ENCODE peak calls at places on chromosomes 3 and 15, in six cellular contexts. X is bronchial epithelial cell, L is CD14-positive monocyte, S is cardiac muscle cell, C is heart right ventricle, O is MM.1S. A is an unnamed sample.

GRCh38 chr15:101521084-101521483 is 31.6 kb upstream of the PCSK6 start:
- DNase-seq in O (no peak), X (no peak), C (no peak), L (no peak), S (no peak), A (no peak)

GRCh38 chr3:187161556-187161955 is 22.3 kb upstream of the RPL39L start:
- DNase-seq in S (no peak), O (no peak), L (no peak), X (no peak), C (no peak), A (no peak)

GRCh38 chr3:15032650-15033049 is 32.5 kb downstream of the MRPS25 start:
- DNase-seq in O (no peak), L (no peak), X (no peak), C (no peak), S (no peak), A (no peak)

GRCh38 chr3:165770781-165771180 is 66.4 kb downstream of the BCHE start:
- DNase-seq in C (no peak), X (no peak), L (no peak), O (no peak), S (no peak), A (peak; percentile 23)

GRCh38 chr3:126100688-126101301 is 16.9 kb upstream of the SLC41A3 start:
- DNase-seq in C (no peak), S (no peak), O (no peak), X (no peak), L (no peak), A (peak; percentile 82)

GRCh38 chr15:77251662-77252061 is 168.2 kb downstream of the PEAK1 start:
- DNase-seq in S (peak; percentile 9), O (no peak), L (no peak), X (no peak), C (no peak), A (no peak)

GRCh38 chr3:130508970-130509369 is 8.0 kb upstream of the COL6A6 start:
- DNase-seq in S (peak; percentile 62), O (no peak), C (peak; percentile 58), L (no peak), X (no peak), A (no peak)

GRCh38 chr15:69143756-69144436 is 16.5 kb upstream of the GLCE start:
- DNase-seq in O (no peak), S (no peak), L (no peak), C (no peak), X (no peak), A (no peak)

GRCh38 chr3:122803977-122804376 is 9.1 kb downstream of the SLC49A4 start:
- DNase-seq in C (no peak), S (no peak), L (no peak), O (no peak), X (no peak), A (no peak)

GRCh38 chr3:63519426-63519825 is 133.0 kb upstream of the SNTN start:
- DNase-seq in C (no peak), S (peak; percentile 17), O (no peak), X (peak; percentile 40), L (no peak), A (peak; percentile 1)

GRCh38 chr3:45034612-45035252 is 8.6 kb downstream of the CLEC3B start:
- DNase-seq in C (peak; percentile 62), S (no peak), O (peak; percentile 80), X (no peak), L (peak; percentile 81), A (no peak)

GRCh38 chr3:179710079-179710478 is 57.2 kb downstream of the USP13 start:
- DNase-seq in X (no peak), C (no peak), S (no peak), L (no peak), O (no peak), A (no peak)

GRCh38 chr3:152229692-152230091 is 39.0 kb upstream of the MBNL1 start:
- DNase-seq in C (no peak), O (no peak), S (no peak), L (no peak), X (no peak), A (no peak)

GRCh38 chr15:43515731-43516130 is 1.7 kb upstream of the MAP1A start:
- DNase-seq in S (no peak), X (no peak), O (no peak), C (no peak), L (no peak), A (no peak)

GRCh38 chr15:64997911-64998310 is 8.2 kb upstream of the SPG21 start:
- DNase-seq in L (no peak), X (no peak), O (no peak), S (no peak), C (no peak), A (no peak)

GRCh38 chr3:66499881-66500574 is 794 bp downstream of the LRIG1 start:
- DNase-seq in L (no peak), S (peak; percentile 20), O (no peak), C (peak; percentile 45), X (no peak), A (no peak)

GRCh38 chr3:191966556-191966955 is 505.6 kb downstream of the PYDC2 start:
- DNase-seq in O (no peak), C (no peak), X (no peak), S (no peak), L (no peak), A (no peak)

GRCh38 chr3:161914703-161915102 is 418.1 kb downstream of the OTOL1 start:
- DNase-seq in C (peak; percentile 15), X (no peak), S (peak; percentile 81), L (no peak), O (peak; percentile 45), A (peak; percentile 69)

GRCh38 chr3:101873619-101874018 is 24.3 kb downstream of the NFKBIZ start:
- DNase-seq in S (no peak), L (no peak), X (no peak), O (no peak), C (no peak), A (no peak)

GRCh38 chr3:101966202-101966722 is 116.9 kb downstream of the NFKBIZ start:
- DNase-seq in C (no peak), S (no peak), L (no peak), O (no peak), X (peak; percentile 42), A (no peak)

GRCh38 chr15:67917037-67917436 is 77.2 kb upstream of the RNU6-1 start:
- DNase-seq in C (peak; percentile 60), S (no peak), O (no peak), X (no peak), L (no peak), A (no peak)

GRCh38 chr3:133970916-133971315 is 58.8 kb downstream of the SLCO2A1 start:
- DNase-seq in X (no peak), C (no peak), O (no peak), S (no peak), L (no peak), A (no peak)

GRCh38 chr3:126267169-126267975 is 87.0 kb upstream of the ALDH1L1 start:
- DNase-seq in C (peak; percentile 45), X (peak; percentile 69), L (no peak), S (peak; percentile 98), O (no peak), A (peak; percentile 74)

GRCh38 chr3:14769531-14770325 is 49.0 kb upstream of the FGD5 start:
- DNase-seq in S (no peak), C (peak; percentile 1), O (no peak), X (no peak), L (no peak), A (no peak)

GRCh38 chr15:98599911-98600685 is 48.2 kb upstream of the IGF1R start:
- DNase-seq in X (peak; percentile 51), L (no peak), C (peak; percentile 35), O (no peak), S (peak; percentile 79), A (no peak)

GRCh38 chr3:18558526-18558925 is 133.4 kb upstream of the SATB1 start:
- DNase-seq in S (no peak), L (no peak), C (no peak), X (no peak), O (no peak), A (no peak)

GRCh38 chr15:30921781-30922371 is 18.2 kb downstream of the FAN1 start:
- DNase-seq in S (no peak), C (peak; percentile 82), X (no peak), O (no peak), L (no peak), A (no peak)

GRCh38 chr3:77605308-77605707 is 565.4 kb downstream of the ROBO2 start:
- DNase-seq in S (no peak), X (peak; percentile 8), C (no peak), L (no peak), O (no peak), A (no peak)

GRCh38 chr3:51388286-51389029 is 2.6 kb upstream of the RBM15B start:
- DNase-seq in X (peak; percentile 89), L (no peak), S (no peak), O (no peak), C (no peak), A (no peak)

GRCh38 chr3:30518201-30518864 is 88.1 kb upstream of the TGFBR2 start:
- DNase-seq in O (no peak), L (no peak), X (peak; percentile 44), C (peak; percentile 56), S (peak; percentile 93), A (peak; percentile 90)
- TF ChIP-seq CTCF in O (no peak), L (no peak), X (no peak), C (no peak), S (peak; percentile 41), A (peak; percentile 29)

GRCh38 chr15:48394172-48394571 is 62.9 kb downstream of the DUT start:
- DNase-seq in C (no peak), X (no peak), L (no peak), S (no peak), O (no peak), A (no peak)

GRCh38 chr15:48395532-48396011 is 64.3 kb downstream of the DUT start:
- DNase-seq in O (no peak), X (peak; percentile 60), C (peak; percentile 33), L (no peak), S (no peak), A (no peak)

GRCh38 chr15:48391950-48392349 is 60.7 kb downstream of the DUT start:
- DNase-seq in C (no peak), O (no peak), S (no peak), L (no peak), X (no peak), A (no peak)

GRCh38 chr15:48392356-48392755 is 61.1 kb downstream of the DUT start:
- DNase-seq in O (no peak), X (no peak), S (peak; percentile 85), L (no peak), C (peak; percentile 40), A (no peak)

GRCh38 chr15:48393650-48394049 is 62.4 kb downstream of the DUT start:
- DNase-seq in C (peak; percentile 22), S (peak; percentile 85), L (no peak), O (no peak), X (no peak), A (no peak)
- TF ChIP-seq CTCF in C (no peak), S (no peak), L (no peak), O (no peak), X (no peak), A (no peak)

DNA sequence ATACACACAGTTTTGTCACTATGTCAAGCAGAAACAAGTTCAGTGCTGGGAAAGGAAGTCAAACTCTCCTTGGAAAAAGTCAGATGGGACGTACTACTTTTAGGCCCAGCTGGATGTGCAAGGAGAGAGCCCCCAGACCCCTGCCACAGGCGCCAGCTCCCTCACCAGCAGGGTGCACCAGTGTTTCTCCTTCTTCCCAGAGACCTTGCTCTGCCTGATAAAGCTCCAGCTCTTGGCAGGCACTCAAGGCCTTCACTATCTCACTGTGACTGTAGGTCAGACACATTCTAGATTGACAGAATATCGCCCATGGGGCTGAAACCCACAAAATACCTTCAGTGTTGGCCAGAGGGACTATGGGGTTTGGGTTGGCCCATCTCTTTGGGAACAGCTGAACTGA is 54.8 kb upstream of the CHRNB4 start:
- DNase-seq in S (no peak), L (no peak), X (no peak), O (no peak), C (no peak), A (no peak)
- TF ChIP-seq CTCF in S (no peak), L (no peak), X (no peak), O (no peak), C (no peak), A (no peak)

GRCh38 chr3:113695818-113696645 is at the start of gene USF3:
- DNase-seq in X (peak; percentile 46), C (peak; percentile 75), L (peak; percentile 53), S (peak; percentile 64), O (peak; percentile 79), A (no peak)
- TF ChIP-seq CTCF in X (peak; percentile 9), C (no peak), L (no peak), S (no peak), O (no peak), A (peak; percentile 2)

A was measured in astrocyte of the cerebellum.